ENCODE peak calls at places on chromosomes 11 and 22, in six cellular contexts. C, L, O, I, Y and D are unnamed samples.

GRCh38 chr11:124460459-124460858 is 15.0 kb upstream of the OR8B8 start:
- DNase-seq in I (no peak), C (no peak), L (no peak), Y (no peak), O (no peak), D (no peak)

GRCh38 chr11:8327761-8328192 is 64.1 kb upstream of the LMO1 start:
- DNase-seq in I (no peak), C (no peak), Y (no peak), O (no peak), L (no peak), D (no peak)

GRCh38 chr11:1036931-1037330 is 413 bp upstream of the MUC6 start:
- DNase-seq in C (no peak), I (no peak), O (no peak), L (no peak), Y (no peak), D (no peak)

GRCh38 chr11:78292109-78292803 is 103.5 kb downstream of the USP35 start:
- DNase-seq in Y (no peak), C (no peak), L (no peak), I (no peak), O (no peak), D (no peak)

GRCh38 chr11:87432006-87432405 is 394.3 kb downstream of the TMEM135 start:
- DNase-seq in O (no peak), Y (no peak), C (no peak), I (no peak), L (no peak), D (no peak)

GRCh38 chr11:62398011-62398994 is 20.5 kb upstream of the SCGB1A1 start:
- DNase-seq in I (no peak), C (no peak), O (no peak), Y (no peak), L (no peak), D (no peak)

GRCh38 chr22:48779661-48780596 is 1047.7 kb downstream of the BRD1 start:
- DNase-seq in O (no peak), L (no peak), Y (no peak), C (no peak), I (no peak), D (no peak)

GRCh38 chr22:46500201-46500600 is 37.2 kb downstream of the CELSR1 start:
- DNase-seq in I (no peak), L (no peak), C (no peak), O (no peak), Y (no peak), D (no peak)

GRCh38 chr22:49372530-49373288 is 455.0 kb downstream of the BRD1 start:
- DNase-seq in O (no peak), Y (no peak), L (no peak), C (no peak), I (no peak), D (no peak)